ENCODE peak calls at places on chromosomes 1 and 21, in ten cellular contexts. One of them, this sample, is unnamed.
A peak's percentile ranks its signal among the peaks of the same experiment; 100 is the strongest.

GRCh38 chr1:215665212-215665611 is 98.1 kb downstream of the KCTD3 start:
- DNase-seq in RWPE1: no peak
- DNase-seq in effector memory CD8-positive, alpha-beta T cell: no peak
- DNase-seq in psoas muscle: no peak
- DNase-seq in posterior cingulate gyrus: no peak
- DNase-seq in Caki2: no peak
- DNase-seq in activated gamma-delta T cell treated with Interleukin-2 at 50 U/mL for 16 hours: no peak
- DNase-seq in NT2/D1: no peak
- DNase-seq in H9: no peak
- DNase-seq in myocyte: no peak
- DNase-seq in this sample: no peak

GRCh38 chr1:20465187-20465586 is 20.8 kb downstream of the CAMK2N1 start:
- DNase-seq in RWPE1: no peak
- DNase-seq in effector memory CD8-positive, alpha-beta T cell: no peak
- DNase-seq in psoas muscle: no peak
- DNase-seq in posterior cingulate gyrus: no peak
- DNase-seq in Caki2: no peak
- DNase-seq in activated gamma-delta T cell treated with Interleukin-2 at 50 U/mL for 16 hours: no peak
- DNase-seq in NT2/D1: no peak
- DNase-seq in H9: no peak
- DNase-seq in myocyte: no peak
- DNase-seq in this sample: no peak

GRCh38 chr1:95506736-95507404 is 272.9 kb downstream of the RWDD3 start:
- DNase-seq in RWPE1: no peak
- DNase-seq in effector memory CD8-positive, alpha-beta T cell: no peak
- DNase-seq in psoas muscle: no peak
- DNase-seq in posterior cingulate gyrus: no peak
- DNase-seq in Caki2: no peak
- DNase-seq in activated gamma-delta T cell treated with Interleukin-2 at 50 U/mL for 16 hours: no peak
- DNase-seq in NT2/D1: no peak
- DNase-seq in H9: no peak
- DNase-seq in myocyte: no peak
- DNase-seq in this sample: no peak

GRCh38 chr1:160838876-160839275 is 23.8 kb downstream of the CD244 start:
- DNase-seq in RWPE1: no peak
- DNase-seq in effector memory CD8-positive, alpha-beta T cell: peak; percentile 23
- DNase-seq in psoas muscle: no peak
- DNase-seq in posterior cingulate gyrus: no peak
- DNase-seq in Caki2: no peak
- DNase-seq in activated gamma-delta T cell treated with Interleukin-2 at 50 U/mL for 16 hours: peak; percentile 35
- DNase-seq in NT2/D1: no peak
- DNase-seq in H9: no peak
- DNase-seq in myocyte: no peak
- DNase-seq in this sample: no peak

GRCh38 chr1:109627692-109628399 is 8.2 kb downstream of the AMPD2 start:
- DNase-seq in RWPE1: no peak
- DNase-seq in effector memory CD8-positive, alpha-beta T cell: no peak
- DNase-seq in psoas muscle: no peak
- DNase-seq in posterior cingulate gyrus: no peak
- DNase-seq in Caki2: peak; percentile 81
- DNase-seq in activated gamma-delta T cell treated with Interleukin-2 at 50 U/mL for 16 hours: no peak
- DNase-seq in NT2/D1: no peak
- DNase-seq in H9: no peak
- DNase-seq in myocyte: no peak
- DNase-seq in this sample: no peak

GRCh38 chr1:4602536-4603316 is 51.7 kb upstream of the AJAP1 start:
- DNase-seq in RWPE1: no peak
- DNase-seq in effector memory CD8-positive, alpha-beta T cell: no peak
- DNase-seq in psoas muscle: no peak
- DNase-seq in posterior cingulate gyrus: no peak
- DNase-seq in Caki2: no peak
- DNase-seq in activated gamma-delta T cell treated with Interleukin-2 at 50 U/mL for 16 hours: no peak
- DNase-seq in NT2/D1: no peak
- DNase-seq in H9: no peak
- DNase-seq in myocyte: no peak
- DNase-seq in this sample: no peak

GRCh38 chr1:206506803-206507394 is 432 bp upstream of the RASSF5 start:
- DNase-seq in RWPE1: no peak
- DNase-seq in effector memory CD8-positive, alpha-beta T cell: no peak
- DNase-seq in psoas muscle: no peak
- DNase-seq in posterior cingulate gyrus: no peak
- DNase-seq in Caki2: no peak
- DNase-seq in activated gamma-delta T cell treated with Interleukin-2 at 50 U/mL for 16 hours: no peak
- DNase-seq in NT2/D1: no peak
- DNase-seq in H9: no peak
- DNase-seq in myocyte: no peak
- DNase-seq in this sample: no peak

GRCh38 chr1:18484276-18484675 is 3.5 kb downstream of the KLHDC7A start:
- DNase-seq in RWPE1: no peak
- DNase-seq in effector memory CD8-positive, alpha-beta T cell: no peak
- DNase-seq in psoas muscle: no peak
- DNase-seq in posterior cingulate gyrus: no peak
- DNase-seq in Caki2: no peak
- DNase-seq in activated gamma-delta T cell treated with Interleukin-2 at 50 U/mL for 16 hours: no peak
- DNase-seq in NT2/D1: no peak
- DNase-seq in H9: no peak
- DNase-seq in myocyte: no peak
- DNase-seq in this sample: no peak

GRCh38 chr1:31180338-31180737 is 59.3 kb downstream of the NKAIN1 start:
- DNase-seq in RWPE1: no peak
- DNase-seq in effector memory CD8-positive, alpha-beta T cell: no peak
- DNase-seq in psoas muscle: no peak
- DNase-seq in posterior cingulate gyrus: no peak
- DNase-seq in Caki2: no peak
- DNase-seq in activated gamma-delta T cell treated with Interleukin-2 at 50 U/mL for 16 hours: no peak
- DNase-seq in NT2/D1: no peak
- DNase-seq in H9: no peak
- DNase-seq in myocyte: peak; percentile 9
- DNase-seq in this sample: no peak

GRCh38 chr1:199691540-199691939 is 336.0 kb upstream of the NR5A2 start:
- DNase-seq in RWPE1: peak; percentile 89
- DNase-seq in effector memory CD8-positive, alpha-beta T cell: no peak
- DNase-seq in psoas muscle: no peak
- DNase-seq in posterior cingulate gyrus: no peak
- DNase-seq in Caki2: peak; percentile 58
- DNase-seq in activated gamma-delta T cell treated with Interleukin-2 at 50 U/mL for 16 hours: no peak
- DNase-seq in NT2/D1: peak; percentile 59
- DNase-seq in H9: no peak
- DNase-seq in myocyte: peak; percentile 29
- DNase-seq in this sample: peak; percentile 63

GRCh38 chr1:158019177-158019868 is 25.9 kb downstream of the KIRREL1 start:
- DNase-seq in RWPE1: peak; percentile 79
- DNase-seq in effector memory CD8-positive, alpha-beta T cell: no peak
- DNase-seq in psoas muscle: peak; percentile 37
- DNase-seq in posterior cingulate gyrus: no peak
- DNase-seq in Caki2: peak; percentile 88
- DNase-seq in activated gamma-delta T cell treated with Interleukin-2 at 50 U/mL for 16 hours: no peak
- DNase-seq in NT2/D1: peak; percentile 97
- DNase-seq in H9: peak; percentile 82
- DNase-seq in myocyte: peak; percentile 93
- DNase-seq in this sample: peak; percentile 94

GRCh38 chr1:211493865-211494653 is 2.1 kb upstream of the RD3 start:
- DNase-seq in RWPE1: no peak
- DNase-seq in effector memory CD8-positive, alpha-beta T cell: no peak
- DNase-seq in psoas muscle: no peak
- DNase-seq in posterior cingulate gyrus: no peak
- DNase-seq in Caki2: no peak
- DNase-seq in activated gamma-delta T cell treated with Interleukin-2 at 50 U/mL for 16 hours: no peak
- DNase-seq in NT2/D1: no peak
- DNase-seq in H9: no peak
- DNase-seq in myocyte: peak; percentile 38
- DNase-seq in this sample: no peak

GRCh38 chr1:185561629-185562028 is 172.6 kb upstream of the HMCN1 start:
- DNase-seq in RWPE1: no peak
- DNase-seq in effector memory CD8-positive, alpha-beta T cell: no peak
- DNase-seq in psoas muscle: no peak
- DNase-seq in posterior cingulate gyrus: no peak
- DNase-seq in Caki2: no peak
- DNase-seq in activated gamma-delta T cell treated with Interleukin-2 at 50 U/mL for 16 hours: no peak
- DNase-seq in NT2/D1: no peak
- DNase-seq in H9: no peak
- DNase-seq in myocyte: no peak
- DNase-seq in this sample: no peak

GRCh38 chr1:241423541-241424479 is 66.8 kb upstream of the RGS7 start:
- DNase-seq in RWPE1: peak; percentile 7
- DNase-seq in effector memory CD8-positive, alpha-beta T cell: no peak
- DNase-seq in psoas muscle: no peak
- DNase-seq in posterior cingulate gyrus: peak; percentile 48
- DNase-seq in Caki2: peak; percentile 47
- DNase-seq in activated gamma-delta T cell treated with Interleukin-2 at 50 U/mL for 16 hours: no peak
- DNase-seq in NT2/D1: no peak
- DNase-seq in H9: peak; percentile 66
- DNase-seq in myocyte: peak; percentile 24
- DNase-seq in this sample: no peak

GRCh38 chr1:205915354-205915990 is 27.8 kb downstream of the SLC26A9 start:
- DNase-seq in RWPE1: no peak
- DNase-seq in effector memory CD8-positive, alpha-beta T cell: no peak
- DNase-seq in psoas muscle: no peak
- DNase-seq in posterior cingulate gyrus: no peak
- DNase-seq in Caki2: no peak
- DNase-seq in activated gamma-delta T cell treated with Interleukin-2 at 50 U/mL for 16 hours: no peak
- DNase-seq in NT2/D1: no peak
- DNase-seq in H9: peak; percentile 26
- DNase-seq in myocyte: peak; percentile 94
- DNase-seq in this sample: no peak

GRCh38 chr1:98405581-98406059 is 255.9 kb upstream of the SNX7 start:
- DNase-seq in RWPE1: no peak
- DNase-seq in effector memory CD8-positive, alpha-beta T cell: no peak
- DNase-seq in psoas muscle: no peak
- DNase-seq in posterior cingulate gyrus: no peak
- DNase-seq in Caki2: peak; percentile 10
- DNase-seq in activated gamma-delta T cell treated with Interleukin-2 at 50 U/mL for 16 hours: no peak
- DNase-seq in NT2/D1: no peak
- DNase-seq in H9: no peak
- DNase-seq in myocyte: no peak
- DNase-seq in this sample: no peak

GRCh38 chr21:42942244-42942643 is 16.8 kb upstream of the ERVH48-1 start:
- DNase-seq in RWPE1: no peak
- DNase-seq in effector memory CD8-positive, alpha-beta T cell: no peak
- DNase-seq in psoas muscle: no peak
- DNase-seq in posterior cingulate gyrus: no peak
- DNase-seq in Caki2: peak; percentile 18
- DNase-seq in activated gamma-delta T cell treated with Interleukin-2 at 50 U/mL for 16 hours: no peak
- DNase-seq in NT2/D1: no peak
- DNase-seq in H9: no peak
- DNase-seq in myocyte: no peak
- DNase-seq in this sample: no peak

GRCh38 chr1:81666586-81666985 is 134.1 kb upstream of the ADGRL2 start:
- DNase-seq in RWPE1: no peak
- DNase-seq in effector memory CD8-positive, alpha-beta T cell: no peak
- DNase-seq in psoas muscle: no peak
- DNase-seq in posterior cingulate gyrus: no peak
- DNase-seq in Caki2: no peak
- DNase-seq in activated gamma-delta T cell treated with Interleukin-2 at 50 U/mL for 16 hours: no peak
- DNase-seq in NT2/D1: no peak
- DNase-seq in H9: no peak
- DNase-seq in myocyte: no peak
- DNase-seq in this sample: no peak

GRCh38 chr1:60746278-60746761 is 336.0 kb upstream of the NFIA start:
- DNase-seq in RWPE1: no peak
- DNase-seq in effector memory CD8-positive, alpha-beta T cell: no peak
- DNase-seq in psoas muscle: no peak
- DNase-seq in posterior cingulate gyrus: peak; percentile 32
- DNase-seq in Caki2: no peak
- DNase-seq in activated gamma-delta T cell treated with Interleukin-2 at 50 U/mL for 16 hours: no peak
- DNase-seq in NT2/D1: no peak
- DNase-seq in H9: no peak
- DNase-seq in myocyte: peak; percentile 85
- DNase-seq in this sample: no peak

GRCh38 chr1:217364220-217364619 is 266.7 kb downstream of the GPATCH2 start:
- DNase-seq in RWPE1: no peak
- DNase-seq in effector memory CD8-positive, alpha-beta T cell: no peak
- DNase-seq in psoas muscle: no peak
- DNase-seq in posterior cingulate gyrus: no peak
- DNase-seq in Caki2: no peak
- DNase-seq in activated gamma-delta T cell treated with Interleukin-2 at 50 U/mL for 16 hours: no peak
- DNase-seq in NT2/D1: no peak
- DNase-seq in H9: no peak
- DNase-seq in myocyte: no peak
- DNase-seq in this sample: no peak